ENCODE peak calls at places on chromosomes 12 and 14, in ten cellular contexts. One of them, this sample, is unnamed.

GRCh38 chr14:68282479-68283377 is 463.1 kb downstream of the RAD51B start:
- DNase-seq in left ventricle myocardium inferior: no peak
- DNase-seq in NCI-H1092 treated with DMSO at 0.1 percent for 48 hours: no peak
- DNase-seq in activated naive CD4-positive, alpha-beta T cell treated with Interleukin-2 at 50 U/mL for 16 hours: peak
- DNase-seq in stimulated activated CD8-positive, alpha-beta memory T cell treated with anti-CD3 and anti-CD28 coated beads, Interleukin-7, amount 100 ng/mL, for 4 hours: no peak
- DNase-seq in cerebellum: no peak
- DNase-seq in fibroblast of lung: no peak
- DNase-seq in dorsolateral prefrontal cortex: no peak
- DNase-seq in heart right ventricle: no peak
- DNase-seq in GM12865: peak
- DNase-seq in this sample: no peak

GRCh38 chr12:28191690-28192089 is 1.4 kb downstream of the CCDC91 start:
- DNase-seq in left ventricle myocardium inferior: no peak
- DNase-seq in NCI-H1092 treated with DMSO at 0.1 percent for 48 hours: no peak
- DNase-seq in activated naive CD4-positive, alpha-beta T cell treated with Interleukin-2 at 50 U/mL for 16 hours: peak
- DNase-seq in stimulated activated CD8-positive, alpha-beta memory T cell treated with anti-CD3 and anti-CD28 coated beads, Interleukin-7, amount 100 ng/mL, for 4 hours: no peak
- DNase-seq in cerebellum: no peak
- DNase-seq in fibroblast of lung: peak
- DNase-seq in dorsolateral prefrontal cortex: no peak
- DNase-seq in heart right ventricle: no peak
- DNase-seq in GM12865: peak
- DNase-seq in this sample: no peak

GRCh38 chr12:2783936-2784600 is 10.7 kb upstream of the FKBP4 start:
- DNase-seq in left ventricle myocardium inferior: peak
- DNase-seq in NCI-H1092 treated with DMSO at 0.1 percent for 48 hours: peak
- DNase-seq in activated naive CD4-positive, alpha-beta T cell treated with Interleukin-2 at 50 U/mL for 16 hours: peak
- DNase-seq in stimulated activated CD8-positive, alpha-beta memory T cell treated with anti-CD3 and anti-CD28 coated beads, Interleukin-7, amount 100 ng/mL, for 4 hours: peak
- DNase-seq in cerebellum: peak
- DNase-seq in fibroblast of lung: peak
- DNase-seq in dorsolateral prefrontal cortex: peak
- DNase-seq in heart right ventricle: peak
- DNase-seq in GM12865: peak
- DNase-seq in this sample: peak

GRCh38 chr12:103780093-103780440 is 61.0 kb downstream of the NT5DC3 start:
- DNase-seq in left ventricle myocardium inferior: no peak
- DNase-seq in NCI-H1092 treated with DMSO at 0.1 percent for 48 hours: no peak
- DNase-seq in activated naive CD4-positive, alpha-beta T cell treated with Interleukin-2 at 50 U/mL for 16 hours: no peak
- DNase-seq in stimulated activated CD8-positive, alpha-beta memory T cell treated with anti-CD3 and anti-CD28 coated beads, Interleukin-7, amount 100 ng/mL, for 4 hours: no peak
- DNase-seq in cerebellum: no peak
- DNase-seq in fibroblast of lung: peak
- DNase-seq in dorsolateral prefrontal cortex: no peak
- DNase-seq in heart right ventricle: no peak
- DNase-seq in GM12865: no peak
- DNase-seq in this sample: no peak

GRCh38 chr12:125187780-125188741 is 122.8 kb downstream of the AACS start:
- DNase-seq in left ventricle myocardium inferior: no peak
- DNase-seq in NCI-H1092 treated with DMSO at 0.1 percent for 48 hours: no peak
- DNase-seq in activated naive CD4-positive, alpha-beta T cell treated with Interleukin-2 at 50 U/mL for 16 hours: no peak
- DNase-seq in stimulated activated CD8-positive, alpha-beta memory T cell treated with anti-CD3 and anti-CD28 coated beads, Interleukin-7, amount 100 ng/mL, for 4 hours: no peak
- DNase-seq in cerebellum: no peak
- DNase-seq in fibroblast of lung: no peak
- DNase-seq in dorsolateral prefrontal cortex: no peak
- DNase-seq in heart right ventricle: no peak
- DNase-seq in GM12865: no peak
- DNase-seq in this sample: no peak

GRCh38 chr12:31232361-31232965 is 93.5 kb downstream of the SINHCAF start:
- DNase-seq in left ventricle myocardium inferior: no peak
- DNase-seq in NCI-H1092 treated with DMSO at 0.1 percent for 48 hours: no peak
- DNase-seq in activated naive CD4-positive, alpha-beta T cell treated with Interleukin-2 at 50 U/mL for 16 hours: no peak
- DNase-seq in stimulated activated CD8-positive, alpha-beta memory T cell treated with anti-CD3 and anti-CD28 coated beads, Interleukin-7, amount 100 ng/mL, for 4 hours: no peak
- DNase-seq in cerebellum: no peak
- DNase-seq in fibroblast of lung: no peak
- DNase-seq in dorsolateral prefrontal cortex: no peak
- DNase-seq in heart right ventricle: no peak
- DNase-seq in GM12865: no peak
- DNase-seq in this sample: no peak

GRCh38 chr12:123150273-123150803 is 552 bp downstream of the PITPNM2 start:
- DNase-seq in left ventricle myocardium inferior: peak
- DNase-seq in NCI-H1092 treated with DMSO at 0.1 percent for 48 hours: no peak
- DNase-seq in activated naive CD4-positive, alpha-beta T cell treated with Interleukin-2 at 50 U/mL for 16 hours: peak
- DNase-seq in stimulated activated CD8-positive, alpha-beta memory T cell treated with anti-CD3 and anti-CD28 coated beads, Interleukin-7, amount 100 ng/mL, for 4 hours: peak
- DNase-seq in cerebellum: peak
- DNase-seq in fibroblast of lung: no peak
- DNase-seq in dorsolateral prefrontal cortex: no peak
- DNase-seq in heart right ventricle: peak
- DNase-seq in GM12865: no peak
- DNase-seq in this sample: no peak

GRCh38 chr12:79692860-79693605 is 2.3 kb upstream of the PAWR start:
- DNase-seq in left ventricle myocardium inferior: no peak
- DNase-seq in NCI-H1092 treated with DMSO at 0.1 percent for 48 hours: no peak
- DNase-seq in activated naive CD4-positive, alpha-beta T cell treated with Interleukin-2 at 50 U/mL for 16 hours: no peak
- DNase-seq in stimulated activated CD8-positive, alpha-beta memory T cell treated with anti-CD3 and anti-CD28 coated beads, Interleukin-7, amount 100 ng/mL, for 4 hours: no peak
- DNase-seq in cerebellum: no peak
- DNase-seq in fibroblast of lung: peak
- DNase-seq in dorsolateral prefrontal cortex: no peak
- DNase-seq in heart right ventricle: no peak
- DNase-seq in GM12865: no peak
- DNase-seq in this sample: no peak

GRCh38 chr14:96686126-96686525 is 111.1 kb upstream of the VRK1 start:
- DNase-seq in left ventricle myocardium inferior: no peak
- DNase-seq in NCI-H1092 treated with DMSO at 0.1 percent for 48 hours: no peak
- DNase-seq in activated naive CD4-positive, alpha-beta T cell treated with Interleukin-2 at 50 U/mL for 16 hours: no peak
- DNase-seq in stimulated activated CD8-positive, alpha-beta memory T cell treated with anti-CD3 and anti-CD28 coated beads, Interleukin-7, amount 100 ng/mL, for 4 hours: no peak
- DNase-seq in cerebellum: no peak
- DNase-seq in fibroblast of lung: no peak
- DNase-seq in dorsolateral prefrontal cortex: no peak
- DNase-seq in heart right ventricle: no peak
- DNase-seq in GM12865: no peak
- DNase-seq in this sample: no peak

GRCh38 chr14:104341532-104342434 is 203.4 kb downstream of the KIF26A start:
- DNase-seq in left ventricle myocardium inferior: no peak
- DNase-seq in NCI-H1092 treated with DMSO at 0.1 percent for 48 hours: no peak
- DNase-seq in activated naive CD4-positive, alpha-beta T cell treated with Interleukin-2 at 50 U/mL for 16 hours: no peak
- DNase-seq in stimulated activated CD8-positive, alpha-beta memory T cell treated with anti-CD3 and anti-CD28 coated beads, Interleukin-7, amount 100 ng/mL, for 4 hours: no peak
- DNase-seq in cerebellum: no peak
- DNase-seq in fibroblast of lung: no peak
- DNase-seq in dorsolateral prefrontal cortex: no peak
- DNase-seq in heart right ventricle: peak
- DNase-seq in GM12865: peak
- DNase-seq in this sample: peak

GRCh38 chr12:81668475-81668874 is 90.7 kb downstream of the PPFIA2 start:
- DNase-seq in left ventricle myocardium inferior: no peak
- DNase-seq in NCI-H1092 treated with DMSO at 0.1 percent for 48 hours: no peak
- DNase-seq in activated naive CD4-positive, alpha-beta T cell treated with Interleukin-2 at 50 U/mL for 16 hours: peak
- DNase-seq in stimulated activated CD8-positive, alpha-beta memory T cell treated with anti-CD3 and anti-CD28 coated beads, Interleukin-7, amount 100 ng/mL, for 4 hours: no peak
- DNase-seq in cerebellum: no peak
- DNase-seq in fibroblast of lung: peak
- DNase-seq in dorsolateral prefrontal cortex: no peak
- DNase-seq in heart right ventricle: no peak
- DNase-seq in GM12865: peak
- DNase-seq in this sample: no peak

GRCh38 chr12:78085562-78086182 is 255.0 kb downstream of the NAV3 start:
- DNase-seq in left ventricle myocardium inferior: no peak
- DNase-seq in NCI-H1092 treated with DMSO at 0.1 percent for 48 hours: no peak
- DNase-seq in activated naive CD4-positive, alpha-beta T cell treated with Interleukin-2 at 50 U/mL for 16 hours: no peak
- DNase-seq in stimulated activated CD8-positive, alpha-beta memory T cell treated with anti-CD3 and anti-CD28 coated beads, Interleukin-7, amount 100 ng/mL, for 4 hours: no peak
- DNase-seq in cerebellum: peak
- DNase-seq in fibroblast of lung: peak
- DNase-seq in dorsolateral prefrontal cortex: no peak
- DNase-seq in heart right ventricle: no peak
- DNase-seq in GM12865: no peak
- DNase-seq in this sample: no peak

GRCh38 chr14:22598099-22598895 is at the start of gene ABHD4:
- DNase-seq in left ventricle myocardium inferior: peak
- DNase-seq in NCI-H1092 treated with DMSO at 0.1 percent for 48 hours: peak
- DNase-seq in activated naive CD4-positive, alpha-beta T cell treated with Interleukin-2 at 50 U/mL for 16 hours: peak
- DNase-seq in stimulated activated CD8-positive, alpha-beta memory T cell treated with anti-CD3 and anti-CD28 coated beads, Interleukin-7, amount 100 ng/mL, for 4 hours: peak
- DNase-seq in cerebellum: peak
- DNase-seq in fibroblast of lung: peak
- DNase-seq in dorsolateral prefrontal cortex: peak
- DNase-seq in heart right ventricle: peak
- DNase-seq in GM12865: peak
- DNase-seq in this sample: peak

This sample was measured in cardiac septum.